ENCODE peak calls at places on chromosomes 2 and 18, in seven cellular contexts. L is H1, H is HCT116, R is HepG2, P is SK-N-SH, F is K562, Z is GM12878. I is an unnamed sample.

GRCh38 chr18:26089247-26090129 is 925 bp downstream of the SS18 start:
- DNase-seq in L (no peak), H (no peak), R (peak; percentile 6), P (peak; percentile 10), F (no peak), Z (no peak), I (no peak)

GRCh38 chr2:240878341-240878936 is 9.8 kb downstream of the AGXT start:
- DNase-seq in L (no peak), H (no peak), R (no peak), P (peak; percentile 19), F (no peak), Z (no peak), I (no peak)

GRCh38 chr18:12948055-12948804 is 419 bp downstream of the SEH1L start:
- DNase-seq in L (peak; percentile 66), H (peak; percentile 80), R (peak; percentile 87), P (peak; percentile 93), F (peak; percentile 91), Z (peak; percentile 78), I (peak; percentile 60)

GRCh38 chr2:8577573-8577972 is 104.3 kb upstream of the ID2 start:
- DNase-seq in L (no peak), H (no peak), R (no peak), P (no peak), F (no peak), Z (no peak), I (no peak)

GRCh38 chr2:67446504-67446911 is 49.4 kb downstream of the ETAA1 start:
- DNase-seq in L (no peak), H (no peak), R (no peak), P (no peak), F (no peak), Z (no peak), I (no peak)

GRCh38 chr18:13436596-13436995 is 218.0 kb downstream of the LDLRAD4 start:
- DNase-seq in L (no peak), H (no peak), R (no peak), P (no peak), F (no peak), Z (no peak), I (no peak)

GRCh38 chr2:109699646-109700045 is 85.5 kb downstream of the SOWAHC start:
- DNase-seq in L (no peak), H (no peak), R (no peak), P (no peak), F (no peak), Z (no peak), I (no peak)

GRCh38 chr2:222179592-222179991 is 119.2 kb downstream of the PAX3 start:
- DNase-seq in L (no peak), H (no peak), R (no peak), P (no peak), F (no peak), Z (no peak), I (no peak)

GRCh38 chr2:102122909-102123308 is 19.6 kb upstream of the IL1R1 start:
- DNase-seq in L (no peak), H (no peak), R (no peak), P (no peak), F (no peak), Z (no peak), I (peak; percentile 66)

GRCh38 chr18:58993260-58993659 is 128.6 kb downstream of the ZNF532 start:
- DNase-seq in L (no peak), H (no peak), R (no peak), P (no peak), F (no peak), Z (no peak), I (no peak)
- TF ChIP-seq JUND in L (no peak), H (no peak), R (no peak), P (peak; percentile 53), F (no peak), Z (no peak), I (no peak)

DNA sequence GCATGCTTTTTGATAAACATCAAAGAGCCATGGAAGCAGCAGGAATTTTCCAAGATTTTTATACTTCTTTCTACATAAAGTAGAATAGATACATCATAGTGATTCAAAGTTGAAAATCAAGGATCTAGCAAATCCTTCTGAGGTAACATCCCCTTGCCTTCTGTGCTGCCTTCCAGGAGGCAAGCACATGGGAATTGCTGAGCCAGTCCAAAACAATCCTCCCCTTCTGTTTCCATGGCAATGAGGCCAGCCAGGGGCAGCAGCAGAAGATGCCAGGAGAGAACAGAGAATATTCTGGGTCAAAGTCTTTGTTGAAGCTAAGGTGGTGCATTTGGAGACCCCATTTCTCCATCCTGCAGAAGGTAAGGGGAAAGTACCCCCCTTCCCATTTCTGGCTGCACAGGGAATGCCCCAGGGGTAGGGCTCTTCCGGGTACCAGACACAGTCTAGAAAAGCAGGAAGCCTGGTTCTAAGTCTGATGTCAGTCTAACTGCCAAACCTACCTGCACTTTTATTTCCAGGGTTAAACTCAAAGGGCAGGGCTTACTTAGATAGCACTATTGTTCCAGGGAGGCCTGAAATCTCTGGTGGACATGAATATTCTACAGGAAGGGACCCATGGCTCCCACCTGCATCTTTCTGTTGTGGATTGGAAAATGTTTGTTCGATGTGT is 22.1 kb downstream of the CENPA start:
- DNase-seq in L (no peak), H (no peak), R (no peak), P (peak; percentile 75), F (no peak), Z (no peak), I (no peak)
- TF ChIP-seq JUND in L (no peak), H (no peak), R (no peak), P (no peak), F (no peak), Z (no peak), I (no peak)

DNA sequence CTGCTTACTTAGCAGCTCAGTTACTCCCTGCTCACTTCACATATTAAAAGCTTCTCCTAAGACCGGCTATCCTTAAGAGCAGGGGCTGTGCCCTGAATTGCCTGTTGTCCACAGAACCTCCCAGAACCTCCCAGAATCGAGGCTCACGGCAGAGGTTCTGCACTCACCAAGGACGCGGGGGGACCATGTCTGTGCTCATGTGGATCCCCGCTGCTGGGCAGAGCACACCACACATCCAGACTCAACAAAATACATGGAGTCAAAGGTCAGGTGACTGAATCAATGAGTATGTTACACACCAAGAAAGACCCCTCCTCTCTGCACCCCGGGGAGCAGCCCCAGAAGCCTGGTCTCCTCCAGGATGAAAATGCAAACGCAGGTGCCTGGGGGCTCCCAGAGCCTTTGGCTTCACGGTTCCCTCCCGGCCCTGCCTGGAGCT is 149.0 kb downstream of the MBP start:
- DNase-seq in L (no peak), H (no peak), R (no peak), P (no peak), F (no peak), Z (no peak), I (no peak)
- TF ChIP-seq JUND in L (no peak), H (no peak), R (no peak), P (no peak), F (no peak), Z (no peak), I (no peak)

DNA sequence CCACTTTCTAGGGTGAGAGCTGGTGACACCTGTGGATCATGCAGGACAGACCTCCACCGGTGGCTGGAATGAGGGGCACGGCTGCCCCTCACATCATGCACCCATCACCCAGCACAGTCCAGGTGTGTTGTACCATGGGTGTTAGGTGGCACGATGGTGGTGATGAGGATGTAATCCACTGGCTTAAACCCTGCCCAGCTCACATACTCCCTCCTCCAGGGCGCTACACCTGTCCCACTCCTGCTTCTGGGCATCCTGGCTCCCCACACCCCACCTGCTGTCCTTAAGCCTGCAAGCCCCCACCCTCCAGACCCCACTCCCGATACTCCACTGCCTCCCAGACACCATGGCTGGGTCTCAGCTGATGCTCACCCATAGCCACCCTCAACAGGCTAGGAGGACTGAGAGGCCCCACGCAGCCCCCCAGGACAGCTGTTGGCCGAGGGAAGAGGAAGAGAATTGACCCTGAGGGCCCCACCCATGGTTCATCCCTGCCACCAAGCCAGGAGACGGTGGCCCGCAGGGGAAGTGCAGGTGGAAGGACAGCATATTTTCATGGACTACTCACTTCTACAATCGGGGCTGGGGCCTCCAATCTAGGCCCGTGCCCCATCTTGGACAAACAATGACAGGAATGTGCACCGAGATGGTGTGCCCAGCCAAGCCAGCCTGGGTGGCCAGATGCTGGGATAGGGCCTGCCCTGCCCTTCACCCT is 34.3 kb downstream of the MAL start:
- DNase-seq in L (no peak), H (no peak), R (no peak), P (no peak), F (no peak), Z (no peak), I (no peak)
- TF ChIP-seq JUND in L (no peak), H (no peak), R (no peak), P (no peak), F (no peak), Z (no peak), I (no peak)

GRCh38 chr2:42547014-42547413 is 21.4 kb upstream of the MTA3 start:
- DNase-seq in L (no peak), H (no peak), R (no peak), P (no peak), F (no peak), Z (no peak), I (no peak)
- TF ChIP-seq JUND in L (no peak), H (no peak), R (no peak), P (no peak), F (no peak), Z (no peak), I (no peak)